ENCODE peak calls at places on chromosome 10, in seven cellular contexts. W, V, Z, L, X, T and G are unnamed samples.

GRCh38 chr10:132971448-132972148 is 29.2 kb upstream of the CFAP46 start:
- DNase-seq in X (no peak), T (peak; percentile 73), Z (no peak), V (no peak), L (peak; percentile 56), W (peak; percentile 40), G (no peak)

GRCh38 chr10:103273026-103273425 is 3.9 kb upstream of the INA start:
- DNase-seq in W (no peak), V (peak; percentile 96), T (peak; percentile 78), X (no peak), Z (peak; percentile 47), L (peak; percentile 76), G (no peak)

GRCh38 chr10:61142987-61143386 is 199.0 kb upstream of the RHOBTB1 start:
- DNase-seq in T (no peak), X (no peak), V (no peak), W (no peak), L (no peak), Z (no peak), G (no peak)

GRCh38 chr10:4865945-4866661 is 40.1 kb downstream of the AKR1E2 start:
- DNase-seq in V (no peak), Z (no peak), X (no peak), L (no peak), T (no peak), W (no peak), G (no peak)

GRCh38 chr10:60611291-60611747 is 167.0 kb upstream of the CDK1 start:
- DNase-seq in W (no peak), X (no peak), Z (no peak), L (no peak), T (no peak), V (peak; percentile 31), G (no peak)

GRCh38 chr10:62873866-62874265 is 57.7 kb upstream of the EGR2 start:
- DNase-seq in W (no peak), T (no peak), Z (no peak), L (no peak), X (no peak), V (no peak), G (no peak)

GRCh38 chr10:62584216-62584615 is 210.0 kb downstream of the ZNF365 start:
- DNase-seq in V (no peak), X (no peak), T (no peak), W (no peak), Z (no peak), L (no peak), G (no peak)

GRCh38 chr10:132162021-132162531 is 24.7 kb upstream of the DPYSL4 start:
- DNase-seq in X (no peak), Z (peak; percentile 6), L (no peak), T (peak; percentile 39), V (no peak), W (no peak), G (peak; percentile 56)

GRCh38 chr10:69716711-69717560 is 84.8 kb upstream of the COL13A1 start:
- DNase-seq in L (no peak), W (peak; percentile 71), X (peak; percentile 73), Z (peak; percentile 54), V (peak; percentile 84), T (peak; percentile 84), G (peak; percentile 75)

GRCh38 chr10:13206546-13207443 is 27.4 kb downstream of the UCMA start:
- DNase-seq in Z (no peak), V (no peak), X (no peak), T (no peak), L (peak; percentile 5), W (no peak), G (no peak)

GRCh38 chr10:62805139-62806092 is 896 bp downstream of the ADO start:
- DNase-seq in T (peak; percentile 81), L (peak; percentile 70), W (peak; percentile 55), X (no peak), V (peak; percentile 29), Z (peak; percentile 29), G (peak; percentile 42)

GRCh38 chr10:120838941-120839340 is 12.2 kb upstream of the WDR11 start:
- DNase-seq in W (no peak), X (no peak), L (no peak), Z (no peak), T (no peak), V (no peak), G (no peak)

GRCh38 chr10:102436312-102436711 is 3.9 kb upstream of the CUEDC2 start:
- DNase-seq in X (no peak), Z (peak; percentile 4), V (no peak), W (peak; percentile 85), L (no peak), T (no peak), G (no peak)

GRCh38 chr10:99731296-99732032 is 463 bp downstream of the COX15 start:
- DNase-seq in W (no peak), T (no peak), Z (no peak), V (no peak), X (no peak), L (no peak), G (no peak)

GRCh38 chr10:59176241-59177030 is at the start of gene PHYHIPL:
- DNase-seq in V (peak; percentile 4), X (no peak), L (no peak), Z (peak; percentile 6), W (peak; percentile 67), T (peak; percentile 75), G (peak; percentile 77)

GRCh38 chr10:11741608-11742007 is 574 bp upstream of the ECHDC3 start:
- DNase-seq in V (no peak), Z (no peak), X (no peak), L (no peak), W (no peak), T (no peak), G (no peak)

GRCh38 chr10:11743461-11744338 is 1.5 kb downstream of the ECHDC3 start:
- DNase-seq in L (peak; percentile 37), V (no peak), Z (no peak), X (no peak), T (no peak), W (no peak), G (no peak)

GRCh38 chr10:11740907-11741306 is 1.3 kb upstream of the ECHDC3 start:
- DNase-seq in T (no peak), L (no peak), X (no peak), W (no peak), Z (no peak), V (no peak), G (no peak)

GRCh38 chr10:11742009-11742778 is at the start of gene ECHDC3:
- DNase-seq in V (peak; percentile 21), Z (peak; percentile 73), T (peak; percentile 88), W (peak; percentile 89), L (no peak), X (peak; percentile 73), G (peak; percentile 33)

GRCh38 chr10:11742779-11743298 is 657 bp downstream of the ECHDC3 start:
- DNase-seq in L (no peak), T (no peak), V (no peak), X (no peak), W (peak; percentile 90), Z (peak; percentile 71), G (no peak)
- H3K27ac ChIP-seq in L (no peak overlapping the region), T (no peak overlapping the region), V (peak overlapping the region; percentile 86), X (peak overlapping the region; percentile 87), W (peak overlapping the region; percentile 74), Z (peak overlapping the region; percentile 87), G (peak overlapping the region; percentile 52)

GRCh38 chr10:130194991-130195645 is 58.9 kb downstream of the GLRX3 start:
- DNase-seq in T (peak; percentile 68), L (no peak), V (no peak), X (no peak), W (no peak), Z (no peak), G (no peak)

GRCh38 chr10:130195746-130196294 is 59.6 kb downstream of the GLRX3 start:
- DNase-seq in V (no peak), X (no peak), W (no peak), Z (no peak), T (peak; percentile 67), L (no peak), G (no peak)

GRCh38 chr10:130193493-130194193 is 57.5 kb downstream of the GLRX3 start:
- DNase-seq in W (no peak), X (no peak), Z (no peak), T (no peak), V (no peak), L (no peak), G (no peak)

GRCh38 chr10:130194194-130194990 is 58.2 kb downstream of the GLRX3 start:
- DNase-seq in L (no peak), X (no peak), Z (no peak), V (no peak), W (peak; percentile 36), T (peak; percentile 56), G (no peak)

GRCh38 chr10:130196511-130197487 is 60.6 kb downstream of the GLRX3 start:
- DNase-seq in V (no peak), L (no peak), W (no peak), X (no peak), Z (no peak), T (peak; percentile 51), G (no peak)
- H3K4me3 ChIP-seq in V (no peak overlapping the region), L (no peak overlapping the region), W (no peak overlapping the region), X (no peak overlapping the region), Z (no peak overlapping the region), T (no peak overlapping the region), G (no peak overlapping the region)

DNA sequence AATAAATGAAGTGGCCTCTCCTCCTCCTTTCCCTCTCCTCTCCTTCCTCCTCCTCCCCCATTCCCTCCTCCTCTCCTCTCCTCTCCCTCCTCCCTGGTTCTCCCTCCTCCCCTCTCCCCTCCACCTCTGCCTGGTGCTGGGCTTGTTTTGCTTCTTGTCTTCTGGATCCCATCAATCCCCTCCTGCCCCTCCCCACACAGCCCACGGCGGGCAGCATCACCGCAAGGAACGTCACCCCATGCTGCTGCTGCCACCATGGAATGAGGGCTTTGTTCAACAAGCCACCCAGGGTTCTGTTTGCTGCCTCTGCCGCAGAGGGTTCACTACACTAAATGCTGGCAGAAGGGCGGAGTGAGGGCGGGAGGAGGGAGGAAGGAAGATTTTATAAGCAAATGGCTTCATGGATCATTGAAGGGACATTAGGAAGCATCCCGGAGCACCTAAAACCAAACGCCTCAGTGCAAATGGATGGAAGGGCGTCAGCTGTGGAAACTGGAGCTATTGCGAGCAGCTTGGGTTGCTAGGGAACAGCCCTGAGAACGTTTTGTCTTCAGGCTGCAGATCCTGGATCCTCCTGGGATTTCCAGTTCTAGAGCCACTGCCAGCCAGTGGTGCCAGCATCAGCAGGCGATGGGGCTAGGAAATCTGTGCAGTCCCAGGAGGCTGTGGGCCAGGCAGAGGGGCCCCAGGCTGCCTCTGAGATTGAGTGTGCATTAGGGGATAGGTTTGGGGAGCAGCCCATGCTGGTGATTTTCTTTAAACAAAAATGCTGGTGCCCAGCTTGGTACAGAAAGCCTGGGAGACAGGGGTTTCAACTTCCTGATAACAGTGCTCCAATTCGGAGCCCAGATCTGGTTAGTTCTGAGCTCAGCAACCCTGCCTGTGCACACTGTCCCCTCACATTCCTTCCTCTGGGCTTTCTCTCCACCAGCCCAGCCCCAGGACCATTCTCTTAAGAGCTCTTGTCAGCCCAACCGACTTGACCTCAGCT is 379.5 kb upstream of the ZMIZ1 start:
- DNase-seq in W (no peak), X (no peak), Z (peak; percentile 35), T (peak; percentile 86), L (peak; percentile 95), V (no peak), G (no peak)
- H3K27ac ChIP-seq in W (no peak overlapping the region), X (peak overlapping the region; percentile 80), Z (no peak overlapping the region), T (peak overlapping the region; percentile 68), L (peak overlapping the region; percentile 76), V (no peak overlapping the region), G (no peak overlapping the region)

DNA sequence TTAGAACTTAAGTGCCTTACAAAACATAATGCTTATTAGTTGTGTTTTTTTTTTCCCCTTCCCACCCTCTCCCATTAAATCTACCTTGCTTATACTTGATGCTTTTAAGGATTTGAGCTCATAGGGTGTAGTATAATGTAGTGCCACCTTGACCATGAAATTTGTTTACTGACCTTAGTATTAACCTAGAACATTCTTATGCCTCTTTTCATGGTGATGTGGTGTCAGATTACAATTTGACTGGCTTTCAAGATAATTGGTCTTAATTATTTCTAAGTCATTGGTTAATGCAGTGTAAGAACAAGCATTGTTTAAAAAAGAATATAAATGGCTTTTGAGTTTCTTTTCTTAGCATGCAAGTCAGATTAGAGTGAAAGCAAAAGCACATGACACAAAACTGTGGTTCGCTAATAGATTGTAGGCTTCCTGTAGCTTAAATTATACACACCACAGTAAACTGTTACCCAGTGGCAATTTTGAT is 61.8 kb downstream of the ADD3 start:
- DNase-seq in Z (no peak), L (no peak), V (no peak), T (no peak), W (no peak), X (no peak), G (no peak)
- H3K4me3 ChIP-seq in Z (peak overlapping the region; percentile 22), L (no peak overlapping the region), V (no peak overlapping the region), T (no peak overlapping the region), W (no peak overlapping the region), X (no peak overlapping the region), G (no peak overlapping the region)